ENCODE peak calls at places on chromosomes 12 and 14, in six cellular contexts. O, E, F, B, Q and V are unnamed samples.

GRCh38 chr12:23493690-23494101 is 455.8 kb downstream of the SOX5 start:
- DNase-seq in O (no peak), E (no peak), F (no peak), B (no peak), Q (no peak), V (no peak)

GRCh38 chr12:53862831-53863230 is 75.8 kb upstream of the HOXC13 start:
- DNase-seq in O (no peak), E (no peak), F (no peak), B (no peak), Q (no peak), V (no peak)

GRCh38 chr14:29805415-29806123 is 122.1 kb downstream of the PRKD1 start:
- DNase-seq in O (no peak), E (no peak), F (no peak), B (no peak), Q (no peak), V (no peak)

GRCh38 chr14:104706733-104707628 is 17.0 kb upstream of the ADSS1 start:
- DNase-seq in O (no peak), E (no peak), F (no peak), B (no peak), Q (no peak), V (no peak)

GRCh38 chr14:53613404-53614253 is 343.0 kb downstream of the BMP4 start:
- DNase-seq in O (peak; percentile 65), E (no peak), F (no peak), B (no peak), Q (no peak), V (no peak)

GRCh38 chr12:108119126-108119973 is 9.7 kb upstream of the WSCD2 start:
- DNase-seq in O (peak; percentile 7), E (no peak), F (no peak), B (no peak), Q (no peak), V (no peak)

GRCh38 chr12:115922952-115923564 is 354.4 kb downstream of the MED13L start:
- DNase-seq in O (no peak), E (no peak), F (no peak), B (no peak), Q (no peak), V (no peak)

GRCh38 chr12:13135336-13136178 is 32.1 kb upstream of the GSG1 start:
- DNase-seq in O (no peak), E (no peak), F (no peak), B (peak; percentile 22), Q (no peak), V (peak; percentile 43)